ENCODE peak calls at places on chromosome 14, in nine cellular contexts. Z, A, I, J, V, O, B, U and E are unnamed samples.

GRCh38 chr14:52703225-52703624 is 3.8 kb upstream of the PSMC6 start:
- DNase-seq in Z (peak; percentile 64), A (peak; percentile 69), I (no peak), J (peak; percentile 93), V (peak; percentile 99), O (no peak), B (no peak), U (no peak), E (no peak)

GRCh38 chr14:41663478-41663845 is 56.8 kb downstream of the LRFN5 start:
- DNase-seq in Z (no peak), A (no peak), I (no peak), J (peak; percentile 19), V (no peak), O (no peak), B (no peak), U (no peak), E (no peak)

GRCh38 chr14:86781111-86781510 is 1211.9 kb downstream of the GALC start:
- DNase-seq in Z (no peak), A (no peak), I (no peak), J (no peak), V (no peak), O (no peak), B (no peak), U (no peak), E (no peak)

GRCh38 chr14:76313303-76313702 is 62.6 kb upstream of the ESRRB start:
- DNase-seq in Z (no peak), A (no peak), I (no peak), J (no peak), V (no peak), O (no peak), B (no peak), U (peak; percentile 2), E (no peak)

GRCh38 chr14:76516884-76517283 is 140.9 kb downstream of the ESRRB start:
- DNase-seq in Z (no peak), A (no peak), I (no peak), J (no peak), V (no peak), O (no peak), B (no peak), U (peak; percentile 8), E (no peak)

GRCh38 chr14:61203059-61203753 is 77.9 kb downstream of the TMEM30B start:
- DNase-seq in Z (no peak), A (no peak), I (no peak), J (no peak), V (no peak), O (no peak), B (no peak), U (no peak), E (no peak)

GRCh38 chr14:84785997-84786396 is 743.9 kb upstream of the FLRT2 start:
- DNase-seq in Z (no peak), A (no peak), I (no peak), J (peak; percentile 5), V (peak; percentile 1), O (no peak), B (no peak), U (no peak), E (no peak)

GRCh38 chr14:101178184-101179072 is 274.9 kb upstream of the RTL1 start:
- DNase-seq in Z (peak; percentile 40), A (no peak), I (no peak), J (no peak), V (no peak), O (no peak), B (no peak), U (peak; percentile 46), E (peak; percentile 86)

GRCh38 chr14:98931911-98932310 is 340.1 kb downstream of the BCL11B start:
- DNase-seq in Z (no peak), A (no peak), I (no peak), J (no peak), V (no peak), O (no peak), B (no peak), U (no peak), E (no peak)

GRCh38 chr14:105124837-105125222 is 43.7 kb downstream of the JAG2 start:
- DNase-seq in Z (no peak), A (no peak), I (no peak), J (no peak), V (no peak), O (no peak), B (no peak), U (no peak), E (no peak)

GRCh38 chr14:49240383-49240782 is 345.8 kb downstream of the RPS29 start:
- DNase-seq in Z (no peak), A (no peak), I (no peak), J (no peak), V (no peak), O (no peak), B (no peak), U (no peak), E (no peak)

GRCh38 chr14:42523656-42524055 is 917.0 kb downstream of the LRFN5 start:
- DNase-seq in Z (no peak), A (no peak), I (no peak), J (peak; percentile 15), V (peak; percentile 74), O (peak; percentile 6), B (no peak), U (no peak), E (no peak)

GRCh38 chr14:21074398-21075272 is 4.5 kb downstream of the ARHGEF40 start:
- DNase-seq in Z (no peak), A (no peak), I (no peak), J (no peak), V (no peak), O (peak; percentile 24), B (no peak), U (no peak), E (no peak)

GRCh38 chr14:21077672-21078071 is 7.6 kb downstream of the ARHGEF40 start:
- DNase-seq in Z (no peak), A (no peak), I (no peak), J (no peak), V (no peak), O (peak; percentile 21), B (no peak), U (no peak), E (no peak)

GRCh38 chr14:21073921-21074320 is 3.8 kb downstream of the ARHGEF40 start:
- DNase-seq in Z (no peak), A (no peak), I (no peak), J (no peak), V (no peak), O (peak; percentile 24), B (no peak), U (no peak), E (no peak)

GRCh38 chr14:21078287-21078686 is 8.2 kb downstream of the ARHGEF40 start:
- DNase-seq in Z (no peak), A (no peak), I (no peak), J (no peak), V (no peak), O (peak; percentile 16), B (no peak), U (no peak), E (no peak)

GRCh38 chr14:21075719-21076437 is 5.8 kb downstream of the ARHGEF40 start:
- DNase-seq in Z (no peak), A (no peak), I (no peak), J (no peak), V (no peak), O (no peak), B (no peak), U (no peak), E (no peak)
- TF ChIP-seq CTCF in Z (no peak), A (no peak), I (no peak), J (no peak), V (no peak), O (no peak), B (no peak), U (no peak), E (no peak)

GRCh38 chr14:94679941-94680340 is 67.8 kb downstream of the SERPINA3 start:
- DNase-seq in Z (no peak), A (no peak), I (no peak), J (no peak), V (no peak), O (no peak), B (no peak), U (peak; percentile 46), E (no peak)

GRCh38 chr14:94682736-94683135 is 70.5 kb downstream of the SERPINA3 start:
- DNase-seq in Z (no peak), A (no peak), I (no peak), J (no peak), V (no peak), O (no peak), B (no peak), U (peak; percentile 4), E (no peak)

GRCh38 chr14:94682061-94682516 is 69.9 kb downstream of the SERPINA3 start:
- DNase-seq in Z (no peak), A (no peak), I (no peak), J (peak; percentile 33), V (no peak), O (no peak), B (no peak), U (peak; percentile 40), E (no peak)

GRCh38 chr14:94680498-94681288 is 68.5 kb downstream of the SERPINA3 start:
- DNase-seq in Z (no peak), A (no peak), I (no peak), J (no peak), V (no peak), O (no peak), B (no peak), U (peak; percentile 28), E (no peak)

DNA sequence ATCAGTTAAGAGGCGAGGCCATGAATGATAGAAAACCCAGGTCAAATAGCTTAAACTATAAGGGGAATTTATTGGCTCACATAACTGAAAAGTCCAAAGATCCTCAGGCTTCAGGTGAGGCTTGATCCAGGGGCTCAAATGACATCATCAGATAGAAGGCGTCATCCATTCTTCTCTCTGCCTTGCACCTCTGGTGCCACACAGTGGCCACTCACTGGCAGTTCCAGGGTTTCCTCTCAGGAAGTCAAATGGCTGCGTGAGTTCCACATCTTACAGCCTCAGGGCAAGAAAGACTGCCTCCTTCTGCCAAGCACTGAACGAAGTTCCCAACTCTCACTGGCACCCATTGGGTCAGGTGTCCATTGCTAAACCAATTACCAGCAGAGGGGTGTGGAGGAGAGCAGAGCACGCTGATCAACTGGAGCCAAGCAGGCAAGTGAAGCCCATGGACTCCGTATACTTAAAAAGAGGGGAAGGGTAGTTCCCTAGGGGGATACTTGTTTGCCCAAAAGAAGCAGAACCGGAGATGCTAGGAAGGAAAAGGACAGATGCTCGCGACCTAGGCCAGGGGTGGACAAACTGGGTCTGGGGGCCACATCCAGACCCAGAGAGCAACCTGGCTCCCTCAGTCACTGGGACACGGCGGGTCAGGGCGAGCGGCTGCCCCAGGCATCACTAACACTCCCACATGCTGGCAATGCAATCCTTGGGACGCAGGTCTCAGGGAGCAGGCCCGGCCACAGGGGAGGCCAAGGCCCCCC is 69.3 kb downstream of the SERPINA3 start:
- DNase-seq in Z (no peak), A (no peak), I (no peak), J (peak; percentile 39), V (peak; percentile 49), O (no peak), B (no peak), U (peak; percentile 56), E (no peak)
- TF ChIP-seq CTCF in Z (no peak), A (no peak), I (no peak), J (peak; percentile 67), V (peak; percentile 70), O (peak; percentile 26), B (peak; percentile 51), U (peak; percentile 27), E (no peak)

GRCh38 chr14:59022144-59022543 is 166.3 kb upstream of the DAAM1 start:
- DNase-seq in Z (no peak), A (no peak), I (no peak), J (no peak), V (no peak), O (no peak), B (no peak), U (no peak), E (no peak)
- TF ChIP-seq CTCF in Z (no peak), A (no peak), I (no peak), J (no peak), V (peak; percentile 10), O (no peak), B (no peak), U (no peak), E (no peak)

GRCh38 chr14:74648643-74649042 is 36.6 kb upstream of the LTBP2 start:
- DNase-seq in Z (no peak), A (no peak), I (no peak), J (no peak), V (no peak), O (no peak), B (no peak), U (no peak), E (no peak)
- TF ChIP-seq CTCF in Z (no peak), A (no peak), I (no peak), J (no peak), V (no peak), O (no peak), B (no peak), U (no peak), E (no peak)